ENCODE peak calls at places on chromosome 6, in four cellular contexts. J, D, K and E are unnamed samples.

GRCh38 chr6:117483004-117483644 is 650 bp downstream of the DCBLD1 start:
- DNase-seq in D (peak; percentile 62), J (peak; percentile 31), K (peak; percentile 74), E (peak; percentile 77)

GRCh38 chr6:148745926-148746325 is 904 bp upstream of the UST start:
- DNase-seq in D (no peak), J (no peak), K (no peak), E (peak; percentile 25)

GRCh38 chr6:98653171-98653570 is 181.2 kb upstream of the POU3F2 start:
- DNase-seq in D (no peak), J (no peak), K (no peak), E (no peak)

GRCh38 chr6:83824831-83825230 is 28.3 kb upstream of the RIPPLY2 start:
- DNase-seq in K (no peak), D (no peak), J (no peak), E (no peak)

GRCh38 chr6:10713962-10714361 is 8.9 kb upstream of the TMEM14C start:
- DNase-seq in D (no peak), K (no peak), J (no peak), E (no peak)

GRCh38 chr6:138107752-138108592 is 753 bp upstream of the PERP start:
- DNase-seq in J (no peak), K (no peak), D (peak; percentile 54), E (peak; percentile 37)

GRCh38 chr6:166419268-166419667 is 36.5 kb upstream of the MPC1 start:
- DNase-seq in D (no peak), K (no peak), J (peak; percentile 47), E (no peak)

GRCh38 chr6:169160855-169161560 is 92.6 kb downstream of the THBS2 start:
- DNase-seq in K (no peak), J (no peak), D (no peak), E (no peak)

GRCh38 chr6:25629202-25629584 is 22.8 kb upstream of the SCGN start:
- DNase-seq in D (no peak), K (no peak), J (no peak), E (no peak)

GRCh38 chr6:116564921-116565872 is 6.1 kb upstream of the RWDD1 start:
- DNase-seq in K (no peak), J (no peak), D (no peak), E (no peak)

GRCh38 chr6:17151888-17152287 is 50.0 kb downstream of the STMND1 start:
- DNase-seq in K (no peak), J (no peak), D (no peak), E (no peak)

GRCh38 chr6:50847890-50848594 is 29.4 kb downstream of the TFAP2B start:
- DNase-seq in J (no peak), K (no peak), D (no peak), E (no peak)

GRCh38 chr6:158817298-158818007 is 1.7 kb downstream of the EZR start:
- DNase-seq in K (no peak), J (peak; percentile 48), D (no peak), E (peak; percentile 66)

GRCh38 chr6:90263653-90264052 is 33.0 kb downstream of the BACH2 start:
- DNase-seq in K (no peak), J (peak; percentile 92), D (no peak), E (no peak)

GRCh38 chr6:92110390-92110789 is 1309.0 kb downstream of the EPHA7 start:
- DNase-seq in J (no peak), D (no peak), K (no peak), E (no peak)

GRCh38 chr6:11113038-11113437 is 1.5 kb upstream of the ERVFRD-1 start:
- DNase-seq in D (no peak), K (no peak), J (no peak), E (no peak)

GRCh38 chr6:51028271-51028670 is 209.6 kb downstream of the TFAP2B start:
- DNase-seq in K (no peak), J (no peak), D (no peak), E (peak; percentile 43)

GRCh38 chr6:30955367-30956042 is 14.7 kb downstream of the MUCL3 start:
- DNase-seq in J (peak; percentile 4), K (peak; percentile 84), D (peak; percentile 77), E (peak; percentile 4)

GRCh38 chr6:136137008-136137689 is 113.0 kb downstream of the MTFR2 start:
- DNase-seq in K (no peak), J (peak; percentile 72), D (no peak), E (no peak)

GRCh38 chr6:1601616-1602355 is 7.9 kb upstream of the FOXC1 start:
- DNase-seq in J (no peak), D (no peak), K (no peak), E (no peak)

GRCh38 chr6:15299430-15300131 is 53.7 kb downstream of the JARID2 start:
- DNase-seq in J (peak; percentile 46), D (no peak), K (peak; percentile 45), E (no peak)

GRCh38 chr6:104705095-104705707 is 154.5 kb downstream of the HACE1 start:
- DNase-seq in J (peak; percentile 64), K (no peak), D (no peak), E (no peak)

GRCh38 chr6:111483736-111484654 is 977 bp upstream of the REV3L start:
- DNase-seq in J (peak; percentile 97), K (peak; percentile 81), D (peak; percentile 84), E (peak; percentile 88)

GRCh38 chr6:130843575-130844320 is 16.5 kb downstream of the SMLR1 start:
- DNase-seq in J (peak; percentile 33), D (no peak), K (no peak), E (no peak)

GRCh38 chr6:153096792-153097191 is 34.3 kb downstream of the RGS17 start:
- DNase-seq in K (no peak), D (no peak), J (no peak), E (no peak)

GRCh38 chr6:153103256-153103655 is 27.8 kb downstream of the RGS17 start:
- DNase-seq in J (no peak), K (no peak), D (no peak), E (no peak)

GRCh38 chr6:153101461-153101860 is 29.6 kb downstream of the RGS17 start:
- DNase-seq in D (no peak), K (no peak), J (no peak), E (no peak)

GRCh38 chr6:153096031-153096430 is 35.1 kb downstream of the RGS17 start:
- DNase-seq in J (no peak), K (no peak), D (no peak), E (no peak)

GRCh38 chr6:153099636-153100035 is 31.4 kb downstream of the RGS17 start:
- DNase-seq in K (no peak), J (no peak), D (no peak), E (no peak)
- H3K4me2 ChIP-seq in K (no peak overlapping the region), J (no peak overlapping the region), D (no peak overlapping the region), E (no peak overlapping the region)

GRCh38 chr6:157763129-157763893 is 59.7 kb upstream of the SNX9 start:
- DNase-seq in D (peak; percentile 98), K (peak; percentile 65), J (peak; percentile 65), E (peak; percentile 96)

GRCh38 chr6:157761331-157761921 is 61.6 kb upstream of the SNX9 start:
- DNase-seq in J (peak; percentile 76), D (no peak), K (no peak), E (no peak)

GRCh38 chr6:157763894-157764345 is 59.1 kb upstream of the SNX9 start:
- DNase-seq in D (no peak), J (no peak), K (no peak), E (no peak)

GRCh38 chr6:157761926-157762325 is 61.1 kb upstream of the SNX9 start:
- DNase-seq in D (no peak), J (no peak), K (no peak), E (no peak)

GRCh38 chr6:157762636-157763035 is 60.4 kb upstream of the SNX9 start:
- DNase-seq in K (no peak), D (peak; percentile 53), J (no peak), E (no peak)
- H3K4me1 ChIP-seq in K (peaks cover 15% of the 10 kb centered on the region), D (peaks cover 16% of the 10 kb centered on the region), J (peaks cover 32% of the 10 kb centered on the region), E (peaks cover 25% of the 10 kb centered on the region)

GRCh38 chr6:24227556-24227955 is 101.5 kb downstream of the NRSN1 start:
- DNase-seq in D (no peak), K (no peak), J (no peak), E (no peak)

GRCh38 chr6:24231578-24231977 is 105.6 kb downstream of the NRSN1 start:
- DNase-seq in K (no peak), D (no peak), J (no peak), E (no peak)

GRCh38 chr6:24229694-24230093 is 103.7 kb downstream of the NRSN1 start:
- DNase-seq in J (no peak), K (no peak), D (no peak), E (no peak)

GRCh38 chr6:24225838-24226237 is 99.8 kb downstream of the NRSN1 start:
- DNase-seq in J (no peak), D (no peak), K (no peak), E (no peak)

DNA sequence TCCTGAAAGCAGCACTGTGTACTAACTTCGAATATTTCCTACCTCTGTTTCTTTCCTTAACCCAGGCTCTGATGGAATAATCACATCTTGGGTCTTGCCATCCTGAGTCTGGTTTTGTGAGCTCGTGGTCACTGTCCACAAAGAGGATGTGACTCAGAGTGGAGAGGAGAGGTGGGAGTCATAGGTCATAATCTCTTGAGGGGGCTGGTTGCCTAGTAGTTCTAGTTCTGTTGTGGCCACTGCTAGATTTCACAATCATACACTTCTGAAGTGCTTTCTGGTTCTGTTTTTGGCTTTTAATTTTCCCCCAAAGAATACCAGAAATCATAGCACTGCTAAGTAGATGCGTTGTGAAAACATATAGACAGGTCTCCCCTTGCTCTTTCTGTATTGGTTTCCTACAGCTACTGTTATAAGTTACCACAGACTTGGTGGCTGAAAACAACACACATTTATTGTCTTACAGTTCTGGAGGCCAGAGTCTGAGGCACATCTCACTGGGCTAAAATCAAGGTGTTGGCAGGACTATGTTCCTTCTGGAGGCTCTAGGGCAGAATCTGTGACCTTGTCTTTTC is 102.8 kb downstream of the NRSN1 start:
- DNase-seq in K (no peak), D (no peak), J (peak; percentile 6), E (no peak)
- H3K18ac ChIP-seq in K (no peak overlapping the region), D (no peak overlapping the region), J (no peak overlapping the region), E (no peak overlapping the region)

GRCh38 chr6:13413906-13414555 is 73.4 kb downstream of the GFOD1 start:
- DNase-seq in D (no peak), K (no peak), J (peak; percentile 34), E (no peak)

GRCh38 chr6:13413466-13413862 is 73.9 kb downstream of the GFOD1 start:
- DNase-seq in K (no peak), J (peak; percentile 73), D (no peak), E (no peak)

GRCh38 chr6:13412211-13412610 is 75.2 kb downstream of the GFOD1 start:
- DNase-seq in K (no peak), D (no peak), J (no peak), E (no peak)

GRCh38 chr6:13411484-13411883 is 75.9 kb downstream of the GFOD1 start:
- DNase-seq in K (no peak), D (no peak), J (no peak), E (no peak)

DNA sequence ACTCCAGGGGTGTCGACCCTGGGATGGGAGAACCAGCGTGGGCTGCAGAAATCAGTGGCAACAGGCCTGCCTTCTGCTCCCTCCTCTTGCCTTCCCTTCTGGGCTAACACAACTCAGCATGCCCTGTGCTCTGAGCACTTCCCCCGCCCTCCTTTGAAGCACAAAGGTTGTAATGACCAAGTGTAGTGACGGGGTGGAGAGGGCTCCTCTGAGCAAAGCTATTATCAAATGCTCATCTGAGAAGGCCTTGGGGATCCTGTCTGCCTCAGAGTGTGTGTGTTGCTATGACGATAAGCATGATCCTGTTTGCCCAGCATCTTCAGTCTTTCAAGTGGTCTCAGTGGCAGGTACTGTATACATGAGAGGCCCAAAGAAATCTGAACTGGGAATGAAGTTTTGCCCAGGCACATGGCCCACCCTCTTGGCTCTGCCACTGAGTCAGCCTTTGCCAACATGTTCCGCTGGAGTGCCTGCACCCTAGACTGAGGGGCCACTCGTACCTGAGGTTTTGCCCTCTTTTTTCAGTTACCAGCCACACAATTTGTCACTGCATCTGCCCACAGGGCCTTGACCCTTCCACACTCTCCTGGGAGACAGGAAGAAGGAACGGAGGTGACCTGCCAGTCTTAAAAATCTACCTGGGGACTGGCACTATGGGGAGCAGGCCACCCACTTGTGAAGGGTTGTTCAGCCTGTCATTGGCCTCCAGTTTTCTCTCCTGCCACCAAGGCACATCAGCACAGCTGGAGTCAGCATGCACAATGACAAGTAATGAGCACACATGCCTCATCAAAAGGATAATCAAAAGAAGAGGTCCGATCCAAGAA is 74.5 kb downstream of the GFOD1 start:
- DNase-seq in J (no peak), K (no peak), D (no peak), E (no peak)
- H3K4me2 ChIP-seq in J (no peak overlapping the region), K (no peak overlapping the region), D (no peak overlapping the region), E (no peak overlapping the region)